ENCODE peak calls at places on chromosome 1, in ten cellular contexts. Q is GM10248; F is germinal center; V is left lobe of liver; K is SJSA1; G is endothelial cell; M is T-helper 22 cell; X is Caki2; C is activated T-helper 1 cell treated with anti-CD3 and anti-CD28 coated beads, Interleukin-2, amount 50 U/mL, for 16 hours; J is GM06990. L is an unnamed sample.

GRCh38 chr1:158564608-158565007 is 5.8 kb downstream of the OR6P1 start:
- DNase-seq in V (no peak), F (peak), K (no peak), Q (no peak), G (no peak), M (no peak), X (no peak), C (no peak), J (no peak), L (no peak)

GRCh38 chr1:92961131-92961895 is at the start of gene DIPK1A:
- DNase-seq in C (peak), K (peak), J (peak), G (peak), F (peak), Q (peak), V (peak), M (peak), X (peak), L (peak)

GRCh38 chr1:116472431-116472961 is 98.3 kb downstream of the CD58 start:
- DNase-seq in K (no peak), X (peak), V (no peak), F (no peak), G (no peak), Q (no peak), J (no peak), C (no peak), M (no peak), L (no peak)

GRCh38 chr1:187313115-187313514 is 484.4 kb downstream of the PLA2G4A start:
- DNase-seq in C (no peak), G (no peak), M (no peak), F (no peak), Q (no peak), J (no peak), X (peak), K (no peak), V (no peak), L (no peak)

GRCh38 chr1:71566413-71566812 is 485.6 kb upstream of the ZRANB2 start:
- DNase-seq in G (no peak), V (no peak), M (no peak), Q (no peak), K (no peak), F (no peak), J (no peak), X (no peak), C (no peak), L (no peak)

GRCh38 chr1:71857862-71858261 is 424.5 kb downstream of the NEGR1 start:
- DNase-seq in Q (no peak), V (no peak), G (no peak), F (no peak), K (no peak), X (no peak), C (no peak), M (no peak), J (no peak), L (no peak)

GRCh38 chr1:180842052-180842451 is 70.6 kb upstream of the KIAA1614 start:
- DNase-seq in X (no peak), Q (no peak), F (no peak), K (no peak), V (no peak), C (no peak), M (no peak), J (no peak), G (no peak), L (no peak)

GRCh38 chr1:231679109-231679508 is 52.5 kb downstream of the DISC1 start:
- DNase-seq in G (no peak), K (no peak), Q (no peak), V (no peak), M (no peak), J (no peak), F (no peak), C (no peak), X (no peak), L (no peak)

GRCh38 chr1:233338102-233338501 is 10.6 kb downstream of the MAP3K21 start:
- DNase-seq in F (no peak), V (no peak), X (no peak), G (no peak), J (no peak), C (no peak), Q (no peak), M (no peak), K (no peak), L (no peak)

GRCh38 chr1:98557808-98558390 is 103.6 kb upstream of the SNX7 start:
- DNase-seq in X (no peak), J (no peak), K (no peak), V (no peak), Q (no peak), G (no peak), C (no peak), M (no peak), F (no peak), L (no peak)

GRCh38 chr1:109248444-109248796 is 919 bp upstream of the CELSR2 start:
- DNase-seq in M (no peak), Q (no peak), J (no peak), G (no peak), V (no peak), F (no peak), K (no peak), C (no peak), X (no peak), L (no peak)

GRCh38 chr1:170063109-170063826 is 11.2 kb downstream of the KIFAP3 start:
- DNase-seq in M (no peak), Q (no peak), F (no peak), K (no peak), C (no peak), J (no peak), X (peak), V (no peak), G (no peak), L (peak)

GRCh38 chr1:31382379-31382989 is 9.6 kb upstream of the FABP3 start:
- DNase-seq in M (no peak), X (no peak), J (no peak), C (no peak), Q (no peak), K (no peak), F (no peak), G (no peak), V (no peak), L (no peak)

GRCh38 chr1:119987112-119987511 is 82.3 kb downstream of the NOTCH2 start:
- DNase-seq in G (no peak), J (no peak), K (peak), Q (no peak), C (no peak), F (no peak), X (peak), M (no peak), V (no peak), L (peak)

GRCh38 chr1:232457607-232458006 is 172.3 kb downstream of the SIPA1L2 start:
- DNase-seq in F (no peak), C (no peak), V (no peak), Q (no peak), K (no peak), G (no peak), M (no peak), X (no peak), J (no peak), L (no peak)

L was measured in PC-9.